ENCODE peak calls at places on chromosomes 6 and 20, in nine cellular contexts. B is upper lobe of right lung; R is OCI-LY7; U is lower lobe of right lung; M is mesendoderm; K is CD8-positive, alpha-beta memory T cell; D is keratinocyte; O is H1; J is left ventricle myocardium inferior. Z is an unnamed sample. For H3K4me1, the result is how much of the 10 kb centered on the place peaks cover.

GRCh38 chr20:31718952-31719643 is 3.6 kb downstream of the BCL2L1 start:
- DNase-seq in B (no peak), R (no peak), U (no peak), M (no peak), K (no peak), D (no peak), O (no peak), J (no peak), Z (peak)

GRCh38 chr20:54535045-54535444 is 59.7 kb downstream of the DOK5 start:
- DNase-seq in B (no peak), R (no peak), U (no peak), M (no peak), K (no peak), D (no peak), O (no peak), J (no peak), Z (no peak)

GRCh38 chr20:1827974-1828785 is 67.0 kb upstream of the SIRPA start:
- DNase-seq in B (no peak), R (no peak), U (no peak), M (peak), K (no peak), D (no peak), O (no peak), J (peak), Z (peak)

GRCh38 chr6:52787917-52788316 is 15.7 kb downstream of the GSTA1 start:
- DNase-seq in B (no peak), R (no peak), U (no peak), M (no peak), K (no peak), D (no peak), O (no peak), J (no peak), Z (no peak)

GRCh38 chr20:26208296-26209091 is 511.8 kb upstream of the ZNF337 start:
- DNase-seq in B (peak), R (no peak), U (peak), M (peak), K (no peak), D (no peak), O (peak), J (no peak), Z (no peak)

GRCh38 chr6:158879180-158879579 is 60.0 kb upstream of the EZR start:
- DNase-seq in B (no peak), R (no peak), U (no peak), M (peak), K (no peak), D (no peak), O (no peak), J (no peak), Z (no peak)

GRCh38 chr20:32965581-32966373 is 38.5 kb downstream of the SUN5 start:
- DNase-seq in B (peak), R (no peak), U (no peak), M (no peak), K (no peak), D (no peak), O (peak), J (no peak), Z (peak)

GRCh38 chr6:13554929-13555333 is 19.5 kb upstream of the SIRT5 start:
- DNase-seq in B (no peak), R (no peak), U (no peak), M (peak), K (no peak), D (no peak), O (peak), J (peak), Z (no peak)

GRCh38 chr6:109019911-109020310 is 74.7 kb downstream of the SESN1 start:
- DNase-seq in B (no peak), R (no peak), U (no peak), M (peak), K (no peak), D (no peak), O (no peak), J (no peak), Z (no peak)

GRCh38 chr20:32010096-32010495 is at the start of gene CCM2L:
- DNase-seq in B (no peak), R (no peak), U (peak), M (no peak), K (no peak), D (no peak), O (no peak), J (peak), Z (no peak)

GRCh38 chr6:43070028-43070632 is 6.0 kb upstream of the PTK7 start:
- DNase-seq in B (no peak), R (peak), U (no peak), M (peak), K (no peak), D (no peak), O (no peak), J (no peak), Z (no peak)

GRCh38 chr6:163182696-163183095 is 231.8 kb upstream of the QKI start:
- DNase-seq in B (no peak), R (no peak), U (no peak), M (no peak), K (no peak), D (no peak), O (no peak), J (no peak), Z (no peak)

GRCh38 chr6:82569022-82569421 is 205.4 kb downstream of the TPBG start:
- DNase-seq in B (no peak), R (no peak), U (no peak), M (no peak), K (no peak), D (no peak), O (no peak), J (no peak), Z (no peak)

GRCh38 chr20:13325033-13325432 is 104.0 kb downstream of the ISM1 start:
- DNase-seq in B (no peak), R (no peak), U (no peak), M (peak), K (no peak), D (no peak), O (peak), J (no peak), Z (no peak)

GRCh38 chr20:42110301-42110700 is 492.1 kb upstream of the CHD6 start:
- DNase-seq in B (no peak), R (no peak), U (no peak), M (no peak), K (no peak), D (no peak), O (no peak), J (no peak), Z (no peak)

GRCh38 chr6:37512400-37512958 is 12.8 kb upstream of the CCDC167 start:
- DNase-seq in B (no peak), R (no peak), U (no peak), M (peak), K (no peak), D (no peak), O (peak), J (no peak), Z (no peak)
- H3K4me1 ChIP-seq in B (under half), R (under half), U (under half), M (under half), K (half or more), D (under half), O (under half), J (under half), Z (under half)

GRCh38 chr6:2915150-2915549 is 12.0 kb upstream of the SERPINB9 start:
- DNase-seq in B (no peak), R (no peak), U (no peak), M (no peak), K (no peak), D (no peak), O (no peak), J (no peak), Z (no peak)
- H3K4me1 ChIP-seq in B (under half), R (under half), U (under half), M (under half), K (under half), D (under half), O (under half), J (under half), Z (under half)

GRCh38 chr20:45049904-45050471 is 50.9 kb downstream of the KCNS1 start:
- DNase-seq in B (no peak), R (peak), U (no peak), M (no peak), K (no peak), D (no peak), O (no peak), J (no peak), Z (no peak)
- H3K4me1 ChIP-seq in B (under half), R (half or more), U (under half), M (under half), K (half or more), D (under half), O (under half), J (half or more), Z (under half)

GRCh38 chr20:37291724-37292126 is 2.3 kb downstream of the MANBAL start:
- DNase-seq in B (no peak), R (no peak), U (no peak), M (no peak), K (no peak), D (no peak), O (no peak), J (no peak), Z (no peak)
- H3K4me1 ChIP-seq in B (under half), R (under half), U (half or more), M (under half), K (under half), D (under half), O (under half), J (under half), Z (under half)

DNA sequence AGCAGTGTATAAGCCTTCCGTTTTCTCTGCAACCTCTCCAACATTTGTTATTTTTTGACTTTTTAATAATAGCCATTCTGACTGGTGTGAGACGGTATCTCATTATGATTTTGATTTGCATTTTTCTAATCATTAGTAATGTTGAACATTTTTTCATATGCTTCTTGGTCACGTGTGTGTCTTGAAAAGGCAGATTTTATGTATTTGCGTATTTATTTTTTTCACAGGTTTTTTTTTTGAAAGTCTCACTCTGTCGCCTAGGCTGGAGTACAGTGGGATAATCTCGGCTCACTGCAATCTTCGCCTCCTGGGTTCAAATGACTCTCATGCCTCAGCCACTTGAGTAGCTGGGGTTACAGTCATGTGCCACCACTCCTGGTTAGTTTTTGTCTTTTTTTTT is 1.7 kb upstream of the HLA-DMB start:
- DNase-seq in B (no peak), R (no peak), U (no peak), M (no peak), K (no peak), D (no peak), O (no peak), J (no peak), Z (no peak)
- H3K4me1 ChIP-seq in B (under half), R (half or more), U (under half), M (under half), K (half or more), D (under half), O (under half), J (under half), Z (under half)

GRCh38 chr20:58659841-58660240 is 8.8 kb downstream of the STX16 start:
- DNase-seq in B (no peak), R (no peak), U (no peak), M (peak), K (no peak), D (no peak), O (peak), J (no peak), Z (no peak)
- H3K4me1 ChIP-seq in B (under half), R (half or more), U (half or more), M (under half), K (half or more), D (under half), O (under half), J (half or more), Z (under half)